ENCODE peak calls at places on chromosome 18, in eight cellular contexts. X is tibial artery; O is HepG2; K is ovary; J is sigmoid colon; S is CD8-positive, alpha-beta T cell; V is adrenal gland; P is psoas muscle. E is an unnamed sample. For H3K36me3, the result is how much of the 10 kb centered on the place peaks cover.

GRCh38 chr18:48153641-48154481 is 223.4 kb upstream of the SMAD2 start:
- DNase-seq in V (peak), K (peak), X (no peak), P (no peak), O (peak), J (no peak), S (no peak), E (peak)

GRCh38 chr18:13436596-13436995 is 218.0 kb downstream of the LDLRAD4 start:
- DNase-seq in S (peak), J (peak), O (no peak), K (no peak), X (peak), V (peak), P (no peak), E (no peak)

GRCh38 chr18:76564117-76564516 is 69.1 kb upstream of the ZNF516 start:
- DNase-seq in O (no peak), X (no peak), V (no peak), J (no peak), K (no peak), P (no peak), S (no peak), E (no peak)

GRCh38 chr18:64032312-64032711 is 62.4 kb downstream of the SERPINB8 start:
- DNase-seq in S (no peak), V (no peak), J (no peak), X (no peak), P (no peak), K (no peak), O (no peak), E (no peak)

GRCh38 chr18:78407456-78407823 is 572.2 kb upstream of the SALL3 start:
- DNase-seq in X (no peak), S (no peak), P (no peak), J (no peak), V (no peak), K (no peak), O (no peak), E (no peak)

GRCh38 chr18:72223733-72224132 is 320.4 kb downstream of the CBLN2 start:
- DNase-seq in P (no peak), O (no peak), X (no peak), S (no peak), V (no peak), K (no peak), J (no peak), E (no peak)

GRCh38 chr18:9765505-9765904 is 57.4 kb downstream of the RAB31 start:
- DNase-seq in J (no peak), O (peak), S (no peak), P (no peak), K (no peak), V (no peak), X (no peak), E (no peak)

GRCh38 chr18:6054443-6054842 is 159.1 kb upstream of the TMEM200C start:
- DNase-seq in K (no peak), S (no peak), V (no peak), O (no peak), P (no peak), J (no peak), X (no peak), E (no peak)

GRCh38 chr18:26134110-26134509 is 441 bp downstream of the PSMA8 start:
- DNase-seq in X (no peak), O (no peak), K (no peak), V (no peak), J (no peak), P (no peak), S (peak), E (no peak)

GRCh38 chr18:51107594-51108305 is 77.7 kb downstream of the SMAD4 start:
- DNase-seq in O (no peak), K (no peak), X (no peak), P (no peak), V (no peak), J (no peak), S (no peak), E (no peak)

GRCh38 chr18:33957705-33958104 is 267.0 kb downstream of the NOL4 start:
- DNase-seq in P (no peak), X (no peak), V (no peak), O (no peak), J (no peak), K (no peak), S (no peak), E (no peak)

GRCh38 chr18:38698108-38698507 is 1132.5 kb upstream of the CELF4 start:
- DNase-seq in K (no peak), O (no peak), X (no peak), S (no peak), V (no peak), P (no peak), J (no peak), E (no peak)

GRCh38 chr18:78767648-78768071 is 212.0 kb upstream of the SALL3 start:
- DNase-seq in X (no peak), O (no peak), K (no peak), J (peak), P (no peak), S (no peak), V (no peak), E (no peak)

GRCh38 chr18:2570772-2571199 is 519 bp downstream of the METTL4 start:
- DNase-seq in X (peak), K (peak), J (peak), P (peak), O (peak), V (peak), S (peak), E (no peak)

GRCh38 chr18:42053188-42053781 is 98.3 kb downstream of the PIK3C3 start:
- DNase-seq in O (peak), P (peak), S (peak), K (peak), J (no peak), V (peak), X (no peak), E (no peak)

GRCh38 chr18:51370996-51371395 is 173.5 kb upstream of the MEX3C start:
- DNase-seq in K (no peak), X (no peak), O (no peak), P (no peak), J (no peak), V (peak), S (no peak), E (no peak)

GRCh38 chr18:7662866-7663265 is 95.8 kb downstream of the PTPRM start:
- DNase-seq in K (no peak), O (no peak), S (no peak), J (no peak), P (peak), V (no peak), X (no peak), E (no peak)

GRCh38 chr18:22141211-22141610 is 28.2 kb upstream of the GATA6 start:
- DNase-seq in P (no peak), S (no peak), O (no peak), X (no peak), K (no peak), V (no peak), J (no peak), E (no peak)

GRCh38 chr18:77068890-77069312 is 63.7 kb downstream of the MBP start:
- DNase-seq in V (no peak), X (no peak), J (no peak), S (no peak), K (no peak), P (peak), O (no peak), E (no peak)

GRCh38 chr18:33576999-33577687 is 876 bp upstream of the ASXL3 start:
- DNase-seq in S (no peak), J (no peak), V (no peak), X (no peak), P (no peak), O (no peak), K (no peak), E (no peak)

GRCh38 chr18:35029770-35030169 is 11.4 kb upstream of the MAPRE2 start:
- DNase-seq in J (no peak), O (no peak), K (no peak), P (no peak), S (no peak), V (no peak), X (no peak), E (no peak)
- TF ChIP-seq CTCF in J (no peak), O (no peak), K (no peak), P (peak), S (peak), V (peak), X (no peak), E (no peak)

GRCh38 chr18:55413474-55413873 is 174.5 kb downstream of the TCF4 start:
- DNase-seq in O (no peak), K (no peak), X (no peak), P (no peak), J (no peak), V (no peak), S (no peak), E (no peak)

GRCh38 chr18:55418439-55418838 is 169.6 kb downstream of the TCF4 start:
- DNase-seq in X (no peak), J (no peak), V (no peak), S (no peak), K (no peak), P (no peak), O (no peak), E (no peak)

GRCh38 chr18:55415258-55415871 is 172.6 kb downstream of the TCF4 start:
- DNase-seq in S (peak), X (peak), V (peak), P (peak), K (peak), O (peak), J (peak), E (no peak)

GRCh38 chr18:55416791-55417190 is 171.2 kb downstream of the TCF4 start:
- DNase-seq in V (no peak), O (no peak), J (no peak), K (no peak), P (no peak), X (no peak), S (no peak), E (no peak)

GRCh38 chr18:55414475-55414874 is 173.5 kb downstream of the TCF4 start:
- DNase-seq in J (no peak), K (no peak), X (no peak), V (no peak), O (no peak), S (no peak), P (no peak), E (no peak)
- H3K4me3 ChIP-seq in J (no peak), K (no peak), X (no peak), V (no peak), O (no peak), S (no peak), P (no peak), E (no peak)

GRCh38 chr18:55229682-55230081 is 270.4 kb upstream of the CCDC68 start:
- DNase-seq in K (no peak), V (no peak), P (no peak), X (no peak), S (no peak), J (no peak), O (no peak), E (no peak)

GRCh38 chr18:55232506-55232905 is 273.2 kb upstream of the CCDC68 start:
- DNase-seq in J (no peak), X (no peak), S (no peak), P (no peak), V (no peak), O (no peak), K (no peak), E (no peak)

GRCh38 chr18:55224086-55224625 is 264.9 kb upstream of the CCDC68 start:
- DNase-seq in S (no peak), O (no peak), J (no peak), P (no peak), K (no peak), V (no peak), X (no peak), E (no peak)

GRCh38 chr18:55228191-55228590 is 268.9 kb upstream of the CCDC68 start:
- DNase-seq in P (no peak), S (no peak), O (no peak), X (no peak), V (no peak), J (no peak), K (no peak), E (no peak)

GRCh38 chr18:55228707-55229106 is 269.4 kb upstream of the CCDC68 start:
- DNase-seq in K (no peak), J (peak), O (no peak), S (no peak), P (peak), X (peak), V (no peak), E (no peak)
- H3K36me3 ChIP-seq in K (under half), J (under half), O (under half), S (under half), P (half or more), X (half or more), V (half or more), E (under half)

GRCh38 chr18:58496937-58497336 is 132.0 kb downstream of the ALPK2 start:
- DNase-seq in J (no peak), K (no peak), V (no peak), P (no peak), O (peak), S (no peak), X (no peak), E (no peak)
- TF ChIP-seq CTCF in J (no peak), K (no peak), V (no peak), P (peak), O (peak), S (no peak), X (no peak), E (peak)

GRCh38 chr18:27860011-27860410 is 316.9 kb downstream of the CDH2 start:
- DNase-seq in K (no peak), J (no peak), X (no peak), S (no peak), P (no peak), O (no peak), V (no peak), E (no peak)

GRCh38 chr18:27862056-27862682 is 314.8 kb downstream of the CDH2 start:
- DNase-seq in V (no peak), J (no peak), S (no peak), O (no peak), P (no peak), K (no peak), X (no peak), E (no peak)

GRCh38 chr18:27863780-27864430 is 313.0 kb downstream of the CDH2 start:
- DNase-seq in S (no peak), O (no peak), X (no peak), V (peak), P (no peak), J (no peak), K (no peak), E (no peak)

GRCh38 chr18:27861539-27861938 is 315.4 kb downstream of the CDH2 start:
- DNase-seq in S (no peak), O (no peak), K (no peak), X (no peak), J (no peak), V (no peak), P (no peak), E (no peak)

GRCh38 chr18:27860701-27861107 is 316.2 kb downstream of the CDH2 start:
- DNase-seq in J (no peak), S (no peak), P (no peak), O (peak), X (no peak), K (no peak), V (no peak), E (no peak)
- H3K4me3 ChIP-seq in J (no peak), S (no peak), P (no peak), O (peak), X (no peak), K (no peak), V (no peak), E (no peak)

GRCh38 chr18:23545247-23545789 is 41.0 kb downstream of the NPC1 start:
- DNase-seq in J (no peak), K (no peak), P (no peak), V (no peak), S (no peak), X (no peak), O (peak), E (no peak)
- H3K36me3 ChIP-seq in J (under half), K (under half), P (half or more), V (half or more), S (under half), X (half or more), O (half or more), E (under half)

GRCh38 chr18:74965682-74966081 is 243.3 kb downstream of the PTGR3 start:
- DNase-seq in V (no peak), X (no peak), S (no peak), J (no peak), O (no peak), K (no peak), P (no peak), E (no peak)

DNA sequence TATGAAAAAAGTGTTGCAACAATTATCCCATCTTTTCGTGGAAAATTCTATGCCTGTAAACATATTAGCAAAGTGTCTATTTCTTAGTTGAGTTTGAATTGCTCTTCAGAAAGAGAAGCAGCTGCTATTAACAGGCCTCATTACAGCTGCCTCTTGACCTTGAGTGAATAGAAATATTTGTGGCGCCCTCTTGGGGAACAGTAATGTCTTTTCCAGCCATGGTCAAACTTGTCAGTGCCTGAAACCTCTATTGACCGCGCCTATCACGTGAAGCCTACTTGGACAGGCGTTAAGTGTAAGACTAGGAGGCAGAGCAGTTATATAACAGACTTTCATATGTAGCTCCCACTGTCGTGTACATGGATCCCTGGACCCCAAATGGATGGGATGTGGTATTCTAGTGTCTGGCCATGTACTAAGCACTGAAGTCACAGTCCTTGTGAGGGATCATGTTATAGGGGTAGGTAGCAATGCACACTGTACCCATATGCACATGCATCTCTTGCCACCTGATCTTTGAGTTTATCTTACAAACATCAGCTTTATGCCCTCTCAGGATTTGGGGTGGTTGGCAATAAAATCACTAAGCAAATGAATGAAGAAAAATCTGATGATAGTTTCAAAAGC is 245.0 kb downstream of the PTGR3 start:
- DNase-seq in K (no peak), P (no peak), S (no peak), J (no peak), O (peak), V (peak), X (no peak), E (no peak)
- TF ChIP-seq CTCF in K (no peak), P (peak), S (no peak), J (no peak), O (peak), V (no peak), X (peak), E (peak)

DNA sequence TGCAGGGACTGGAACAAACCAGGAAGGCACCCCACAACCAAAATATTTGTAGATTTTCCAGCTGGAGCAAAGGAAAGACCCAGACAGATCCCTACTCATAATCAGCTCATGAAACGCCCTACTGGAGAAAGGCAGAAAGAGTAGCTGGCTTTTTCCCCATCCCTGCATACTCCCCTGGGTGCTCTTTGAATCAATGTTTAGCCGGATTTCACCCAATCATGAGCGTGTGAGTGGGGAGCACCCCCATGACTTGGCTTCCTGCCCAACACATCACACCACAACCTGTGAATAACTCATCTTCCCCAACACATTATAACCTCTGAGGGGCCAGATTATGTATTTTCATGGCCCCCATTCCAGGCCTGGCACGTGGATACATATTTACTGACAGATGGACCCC is 35.1 kb upstream of the SLC14A1 start:
- DNase-seq in K (no peak), V (no peak), J (no peak), O (no peak), S (peak), X (no peak), P (no peak), E (no peak)
- H3K4me3 ChIP-seq in K (no peak), V (no peak), J (no peak), O (no peak), S (no peak), X (no peak), P (no peak), E (no peak)